ENCODE peak calls at places on chromosomes 5 and 9, in four cellular contexts. I, R, V and J are unnamed samples.

GRCh38 chr5:115398726-115399125 is 102.3 kb upstream of the CCDC112 start:
- DNase-seq in I (no peak), R (no peak), V (no peak), J (no peak)

GRCh38 chr5:131496400-131496713 is 138.7 kb downstream of the RAPGEF6 start:
- DNase-seq in I (no peak), R (no peak), V (no peak), J (no peak)

GRCh38 chr5:131280417-131280816 is 16.6 kb downstream of the CDC42SE2 start:
- DNase-seq in I (no peak), R (no peak), V (no peak), J (no peak)

GRCh38 chr9:136481558-136481957 is 1.3 kb downstream of the SEC16A start:
- DNase-seq in I (no peak), R (no peak), V (peak), J (no peak)

GRCh38 chr5:159935946-159936345 is 19.7 kb downstream of the ADRA1B start:
- DNase-seq in I (no peak), R (no peak), V (no peak), J (no peak)

GRCh38 chr5:71677977-71678376 is 41.1 kb upstream of the CARTPT start:
- DNase-seq in I (no peak), R (no peak), V (no peak), J (no peak)

GRCh38 chr5:164649266-164649665 is 1143.8 kb downstream of the MAT2B start:
- DNase-seq in I (no peak), R (no peak), V (no peak), J (no peak)

GRCh38 chr9:120856700-120857099 is 14.0 kb upstream of the PSMD5 start:
- DNase-seq in I (no peak), R (no peak), V (no peak), J (no peak)

GRCh38 chr5:93579561-93580386 is 1.2 kb downstream of the NR2F1-AS1 start:
- DNase-seq in I (peak), R (no peak), V (peak), J (no peak)

GRCh38 chr5:65926893-65927292 is 518 bp downstream of the ERBIN start:
- DNase-seq in I (no peak), R (no peak), V (peak), J (no peak)

GRCh38 chr9:122941560-122942234 is 877 bp downstream of the RABGAP1 start:
- DNase-seq in I (no peak), R (no peak), V (peak), J (peak)

GRCh38 chr5:179166886-179167841 is 107.0 kb downstream of the ZNF354C start:
- DNase-seq in I (no peak), R (no peak), V (peak), J (peak)

GRCh38 chr9:135309763-135310125 is 169.8 kb upstream of the PPP1R26 start:
- DNase-seq in I (no peak), R (no peak), V (no peak), J (no peak)

GRCh38 chr5:37888476-37888875 is 48.6 kb upstream of the GDNF start:
- DNase-seq in I (no peak), R (no peak), V (no peak), J (peak)

GRCh38 chr5:160197341-160198147 is 31.8 kb upstream of the FABP6 start:
- DNase-seq in I (no peak), R (no peak), V (peak), J (no peak)

GRCh38 chr5:61943718-61944117 is 362.3 kb upstream of the KIF2A start:
- DNase-seq in I (no peak), R (no peak), V (no peak), J (no peak)

GRCh38 chr9:121671612-121672155 is 20.2 kb downstream of the DAB2IP start:
- DNase-seq in I (no peak), R (no peak), V (no peak), J (no peak)

GRCh38 chr5:131550606-131551005 is 84.4 kb downstream of the RAPGEF6 start:
- DNase-seq in I (no peak), R (no peak), V (no peak), J (no peak)

GRCh38 chr9:94869415-94869838 is 142.9 kb downstream of the AOPEP start:
- DNase-seq in I (peak), R (no peak), V (no peak), J (no peak)

GRCh38 chr5:156181656-156182055 is 145.3 kb upstream of the SGCD start:
- DNase-seq in I (peak), R (no peak), V (no peak), J (no peak)

GRCh38 chr5:60395712-60396329 is 304.1 kb downstream of the DEPDC1B start:
- DNase-seq in I (no peak), R (no peak), V (no peak), J (no peak)

GRCh38 chr5:36877667-36878420 is 1.3 kb downstream of the NIPBL start:
- DNase-seq in I (peak), R (no peak), V (peak), J (no peak)

GRCh38 chr9:123338710-123339665 is 17.0 kb upstream of the CRB2 start:
- DNase-seq in I (no peak), R (no peak), V (peak), J (no peak)

GRCh38 chr9:33374634-33375237 is 27.6 kb downstream of the AQP7 start:
- DNase-seq in I (peak), R (peak), V (peak), J (peak)

GRCh38 chr5:86463339-86463738 is 154.4 kb upstream of the COX7C start:
- DNase-seq in I (peak), R (no peak), V (peak), J (no peak)

GRCh38 chr5:139407517-139407916 is 3.6 kb upstream of the SPATA24 start:
- DNase-seq in I (no peak), R (no peak), V (no peak), J (no peak)

GRCh38 chr5:139306197-139306596 is 12.7 kb downstream of the MATR3 start:
- DNase-seq in I (no peak), R (no peak), V (no peak), J (no peak)

GRCh38 chr5:164053123-164053522 is 547.7 kb downstream of the MAT2B start:
- DNase-seq in I (no peak), R (no peak), V (no peak), J (no peak)

GRCh38 chr5:168666356-168666755 is 87.2 kb upstream of the PANK3 start:
- DNase-seq in I (no peak), R (no peak), V (no peak), J (no peak)

GRCh38 chr5:12017037-12017436 is 112.8 kb upstream of the CTNND2 start:
- DNase-seq in I (no peak), R (no peak), V (no peak), J (no peak)

GRCh38 chr9:13550519-13550918 is 271.0 kb upstream of the MPDZ start:
- DNase-seq in I (no peak), R (no peak), V (no peak), J (no peak)

GRCh38 chr9:123834218-123834906 is 95.6 kb downstream of the DENND1A start:
- DNase-seq in I (no peak), R (no peak), V (no peak), J (no peak)

DNA sequence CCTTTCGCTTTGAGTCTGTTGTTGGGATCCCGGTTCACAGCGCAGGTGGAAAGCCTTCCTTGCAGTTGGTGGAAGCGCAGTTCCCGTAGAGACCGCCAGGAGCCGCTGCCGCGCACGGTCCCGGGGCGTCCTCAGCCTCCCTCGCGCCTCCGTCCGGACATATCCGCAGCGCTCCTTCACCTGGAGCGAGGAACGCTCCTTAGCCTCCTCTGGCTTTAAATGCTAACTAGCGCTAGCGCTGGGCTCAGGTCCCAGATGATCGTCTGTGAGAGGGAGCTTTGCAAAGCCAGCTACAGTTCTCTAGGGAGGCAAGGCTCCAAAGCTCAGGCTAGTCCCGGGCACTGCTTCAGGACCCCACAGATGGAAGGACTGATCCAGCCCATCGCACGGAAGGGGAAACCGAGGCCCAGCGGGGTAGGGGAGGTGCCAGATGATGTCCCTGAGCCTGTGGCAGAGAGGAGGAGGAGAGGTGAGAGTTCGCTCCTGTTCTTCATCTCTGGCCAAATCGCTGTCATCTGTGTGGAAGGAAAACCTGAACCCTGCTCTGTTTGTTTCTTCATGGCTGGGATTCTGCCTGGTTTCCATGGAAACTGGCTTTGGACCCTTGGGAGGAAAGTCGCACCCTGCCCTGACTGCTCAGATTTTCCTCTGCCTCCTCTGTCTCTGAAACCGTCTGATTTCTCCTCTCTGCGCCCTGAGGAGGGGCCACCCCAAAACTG is 31.4 kb downstream of the COL15A1 start:
- DNase-seq in I (peak), R (no peak), V (peak), J (peak)
- TF ChIP-seq POLR2A in I (no peak), R (no peak), V (no peak), J (no peak)

GRCh38 chr9:130712564-130713285 is 19.1 kb downstream of the EXOSC2 start:
- DNase-seq in I (peak), R (peak), V (peak), J (peak)
- TF ChIP-seq POLR2A in I (peak), R (peak), V (peak), J (peak)

GRCh38 chr9:128096614-128097013 is 28.6 kb downstream of the SLC25A25 start:
- DNase-seq in I (no peak), R (no peak), V (peak), J (no peak)

GRCh38 chr9:128097156-128098016 is 29.4 kb downstream of the SLC25A25 start:
- DNase-seq in I (no peak), R (no peak), V (no peak), J (no peak)

GRCh38 chr9:128099932-128100491 is 27.5 kb downstream of the PTGES2 start:
- DNase-seq in I (no peak), R (no peak), V (no peak), J (no peak)

GRCh38 chr9:128098936-128099931 is 28.3 kb downstream of the PTGES2 start:
- DNase-seq in I (no peak), R (no peak), V (no peak), J (no peak)

DNA sequence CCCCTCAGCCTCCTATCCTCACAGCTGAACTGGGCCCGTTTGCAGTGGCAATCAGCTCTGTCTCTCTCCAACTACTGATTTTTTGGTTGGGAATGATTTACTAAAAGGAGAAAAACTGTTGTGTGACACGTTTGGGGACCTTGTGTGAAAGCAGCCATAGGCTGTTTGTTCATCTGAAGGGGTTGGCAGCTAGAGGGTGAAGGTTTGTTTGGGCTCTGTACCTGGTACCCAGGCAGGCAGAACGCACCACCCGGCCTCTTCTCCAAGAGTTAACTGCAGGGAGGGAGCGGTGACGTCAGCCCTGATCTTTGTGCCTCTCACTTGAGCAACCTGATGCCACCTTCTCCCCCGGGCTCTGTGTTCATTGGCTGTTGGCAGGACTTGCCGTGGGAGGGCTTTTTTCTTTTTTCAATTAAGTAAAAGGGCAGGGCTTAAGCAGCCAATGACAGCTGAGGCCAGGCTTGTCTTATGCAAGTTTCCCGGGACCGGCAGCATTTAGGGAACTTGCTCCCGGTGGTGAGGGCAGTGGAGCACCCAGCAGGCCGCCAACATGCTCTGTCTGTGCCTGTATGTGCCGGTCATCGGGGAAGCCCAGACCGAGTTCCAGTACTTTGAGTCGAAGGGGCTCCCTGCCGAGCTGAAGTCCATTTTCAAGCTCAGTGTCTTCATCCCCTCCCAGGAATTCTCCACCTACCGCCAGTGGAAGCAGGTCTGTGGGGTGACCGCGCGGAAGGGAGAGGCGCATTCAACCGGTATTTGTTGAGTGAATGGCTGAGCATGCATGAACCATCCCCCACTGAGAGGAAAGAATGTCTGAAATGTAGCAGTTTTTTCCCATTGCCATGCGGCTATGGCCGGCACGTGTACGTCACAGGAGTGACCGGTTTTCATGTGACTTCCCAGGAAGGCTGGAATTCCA is 29.3 kb downstream of the PTGES2 start:
- DNase-seq in I (peak), R (peak), V (peak), J (peak)
- TF ChIP-seq POLR2A in I (peak), R (peak), V (peak), J (peak)

DNA sequence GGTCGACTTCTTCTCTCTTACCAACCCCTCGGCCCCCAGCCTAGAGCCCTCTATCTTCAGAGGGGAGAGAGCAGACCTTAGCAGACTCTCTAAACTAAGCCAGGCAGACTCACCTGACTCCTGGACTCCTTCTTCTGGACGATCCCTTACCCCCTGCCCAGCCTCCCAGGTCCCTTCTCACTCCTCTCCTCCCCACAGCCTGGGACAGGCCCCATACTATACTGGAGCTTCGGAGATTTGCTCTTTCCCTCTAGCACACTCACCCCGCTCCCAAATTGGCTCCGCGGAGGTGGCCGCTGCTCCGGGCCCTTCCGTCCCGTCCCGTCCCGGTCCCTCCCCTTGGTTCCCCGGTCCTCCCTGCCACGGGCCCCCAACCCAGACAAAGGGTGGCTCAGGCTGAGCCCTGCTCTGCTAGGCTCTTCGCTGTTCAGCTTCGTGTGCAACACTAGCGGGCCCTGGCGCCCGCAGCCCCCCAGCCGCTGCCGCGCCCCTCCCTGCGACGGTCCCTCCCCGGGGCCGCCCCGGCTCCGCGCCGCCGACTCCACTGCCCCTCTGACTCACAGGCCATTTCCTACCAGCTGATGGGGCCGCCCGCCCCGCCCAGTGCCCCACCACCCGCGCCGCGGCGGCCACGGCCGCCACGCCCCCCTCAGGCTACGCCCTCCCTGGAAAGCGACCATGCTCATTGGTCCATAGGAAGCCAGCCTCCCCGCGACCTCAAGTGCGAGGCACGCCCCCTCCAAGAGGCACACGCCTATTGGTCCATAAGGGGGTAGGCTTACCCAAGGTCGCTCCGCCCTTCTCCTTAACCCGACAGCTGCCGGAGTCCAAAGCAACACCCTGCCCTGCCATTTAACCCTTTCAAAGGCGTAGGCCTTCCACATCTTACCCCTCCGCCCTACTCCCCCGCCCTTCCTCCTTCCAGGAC is 4.4 kb downstream of the ATOSB start:
- DNase-seq in I (peak), R (peak), V (peak), J (peak)
- TF ChIP-seq POLR2A in I (peak), R (peak), V (peak), J (peak)

GRCh38 chr9:128420651-128421473 is at the start of gene CERCAM:
- DNase-seq in I (peak), R (no peak), V (peak), J (peak)

GRCh38 chr9:128421474-128422010 is 885 bp downstream of the CERCAM start:
- DNase-seq in I (no peak), R (no peak), V (no peak), J (no peak)

GRCh38 chr9:128419061-128419925 is 1.4 kb upstream of the CERCAM start:
- DNase-seq in I (no peak), R (no peak), V (no peak), J (no peak)

GRCh38 chr9:128422783-128423150 is 2.1 kb downstream of the CERCAM start:
- DNase-seq in I (no peak), R (no peak), V (no peak), J (no peak)

GRCh38 chr9:128420060-128420650 is 502 bp upstream of the CERCAM start:
- DNase-seq in I (peak), R (no peak), V (peak), J (peak)
- TF ChIP-seq POLR2A in I (peak), R (no peak), V (no peak), J (no peak)

GRCh38 chr9:89605181-89606048 is 603 bp downstream of the GADD45G start:
- DNase-seq in I (peak), R (no peak), V (peak), J (no peak)
- TF ChIP-seq POLR2A in I (no peak), R (peak), V (no peak), J (no peak)